ENCODE peak calls at places on chromosomes 2 and 18, in four cellular contexts. X is fibroblast of pulmonary artery, Q is coronary artery, T is nucleus accumbens. O is an unnamed sample.

GRCh38 chr2:72034353-72035095 is 113.1 kb downstream of the CYP26B1 start:
- DNase-seq in X (no peak), Q (no peak), T (no peak), O (peak)

GRCh38 chr2:119408221-119408619 is 23.4 kb upstream of the TMEM37 start:
- DNase-seq in X (no peak), Q (no peak), T (no peak), O (peak)

GRCh38 chr18:2212846-2213245 is 358.5 kb downstream of the METTL4 start:
- DNase-seq in X (no peak), Q (no peak), T (no peak), O (no peak)

GRCh38 chr2:231423176-231423575 is 27.7 kb downstream of the B3GNT7 start:
- DNase-seq in X (no peak), Q (no peak), T (no peak), O (no peak)

GRCh38 chr2:226756131-226756530 is 43.5 kb downstream of the IRS1 start:
- DNase-seq in X (peak), Q (no peak), T (no peak), O (no peak)

GRCh38 chr2:184041077-184041476 is 557.3 kb upstream of the ZNF804A start:
- DNase-seq in X (peak), Q (no peak), T (no peak), O (no peak)

GRCh38 chr2:16652296-16653082 is 13.1 kb downstream of the CYRIA start:
- DNase-seq in X (peak), Q (peak), T (no peak), O (no peak)

GRCh38 chr2:197496695-197497094 is 2.9 kb downstream of the HSPD1 start:
- DNase-seq in X (no peak), Q (no peak), T (no peak), O (no peak)

GRCh38 chr18:65988371-65988770 is 237.6 kb downstream of the CDH7 start:
- DNase-seq in X (no peak), Q (no peak), T (no peak), O (no peak)

GRCh38 chr2:222205136-222205535 is 93.7 kb downstream of the PAX3 start:
- DNase-seq in X (no peak), Q (no peak), T (no peak), O (no peak)

GRCh38 chr2:9570182-9571060 is 14.8 kb upstream of the ADAM17 start:
- DNase-seq in X (no peak), Q (no peak), T (no peak), O (no peak)

GRCh38 chr2:124024491-124025348 is at the start of gene CNTNAP5:
- DNase-seq in X (peak), Q (no peak), T (no peak), O (no peak)

GRCh38 chr2:225112362-225113111 is 70.3 kb upstream of the DOCK10 start:
- DNase-seq in X (no peak), Q (no peak), T (no peak), O (no peak)

GRCh38 chr18:55539240-55539639 is 48.8 kb downstream of the TCF4 start:
- DNase-seq in X (no peak), Q (no peak), T (no peak), O (no peak)

GRCh38 chr2:1974391-1974790 is 230.1 kb upstream of the PXDN start:
- DNase-seq in X (peak), Q (no peak), T (no peak), O (no peak)

GRCh38 chr18:8762968-8763367 is 57.6 kb downstream of the MTCL1 start:
- DNase-seq in X (no peak), Q (peak), T (no peak), O (no peak)

GRCh38 chr2:152499921-152500320 is 164.9 kb downstream of the FMNL2 start:
- DNase-seq in X (peak), Q (no peak), T (no peak), O (no peak)

GRCh38 chr2:129008881-129009554 is 690.4 kb upstream of the HS6ST1 start:
- DNase-seq in X (no peak), Q (no peak), T (no peak), O (no peak)

GRCh38 chr2:144004742-144005141 is 515.2 kb downstream of the ZEB2 start:
- DNase-seq in X (no peak), Q (no peak), T (no peak), O (no peak)